ENCODE peak calls at places on chromosomes 1 and 21, in eight cellular contexts. U is cardiac muscle cell, Q is fibroblast of lung, N is osteocyte, C is GM12865, H is MM.1S, S is lower leg skin, B is MCF 10A. Y is an unnamed sample.

GRCh38 chr1:22273686-22274681 is 131.1 kb upstream of the WNT4 start:
- DNase-seq in U (no peak), Q (no peak), N (no peak), C (no peak), H (no peak), S (no peak), B (no peak), Y (no peak)

GRCh38 chr1:77975386-77975785 is 3.5 kb downstream of the FUBP1 start:
- DNase-seq in U (no peak), Q (no peak), N (no peak), C (no peak), H (no peak), S (no peak), B (peak), Y (no peak)

GRCh38 chr1:31102501-31102950 is 37.0 kb upstream of the PUM1 start:
- DNase-seq in U (no peak), Q (peak), N (no peak), C (no peak), H (no peak), S (peak), B (peak), Y (no peak)

GRCh38 chr1:68051475-68051874 is 1.0 kb upstream of the DIRAS3 start:
- DNase-seq in U (peak), Q (peak), N (no peak), C (no peak), H (no peak), S (peak), B (no peak), Y (no peak)

GRCh38 chr1:101064697-101065096 is 39.1 kb upstream of the DPH5 start:
- DNase-seq in U (no peak), Q (no peak), N (no peak), C (no peak), H (no peak), S (no peak), B (no peak), Y (no peak)

GRCh38 chr1:202170726-202171125 is 10.3 kb upstream of the PTPN7 start:
- DNase-seq in U (no peak), Q (no peak), N (no peak), C (no peak), H (no peak), S (no peak), B (no peak), Y (no peak)

GRCh38 chr1:246425139-246425794 is 81.8 kb downstream of the SMYD3 start:
- DNase-seq in U (peak), Q (no peak), N (no peak), C (no peak), H (no peak), S (no peak), B (peak), Y (no peak)

GRCh38 chr1:172399369-172400072 is 21.0 kb upstream of the C1orf105 start:
- DNase-seq in U (peak), Q (peak), N (no peak), C (peak), H (peak), S (peak), B (peak), Y (no peak)

GRCh38 chr1:166974647-166975345 is 544 bp downstream of the ILDR2 start:
- DNase-seq in U (no peak), Q (no peak), N (no peak), C (peak), H (peak), S (no peak), B (no peak), Y (no peak)

GRCh38 chr1:93694039-93694438 is 12.4 kb upstream of the BCAR3 start:
- DNase-seq in U (no peak), Q (no peak), N (no peak), C (no peak), H (no peak), S (no peak), B (peak), Y (no peak)

GRCh38 chr1:10784998-10785854 is 11.2 kb downstream of the CASZ1 start:
- DNase-seq in U (no peak), Q (no peak), N (no peak), C (no peak), H (no peak), S (no peak), B (no peak), Y (no peak)

GRCh38 chr1:24901791-24902470 is 28.1 kb downstream of the RUNX3 start:
- DNase-seq in U (no peak), Q (no peak), N (no peak), C (peak), H (no peak), S (no peak), B (no peak), Y (no peak)

GRCh38 chr1:44511769-44512168 is 106.7 kb downstream of the RNF220 start:
- DNase-seq in U (no peak), Q (no peak), N (no peak), C (peak), H (no peak), S (no peak), B (no peak), Y (no peak)

GRCh38 chr21:14541840-14542495 is 4.1 kb downstream of the SAMSN1 start:
- DNase-seq in U (no peak), Q (no peak), N (no peak), C (no peak), H (no peak), S (no peak), B (no peak), Y (no peak)

GRCh38 chr1:94055459-94056122 is 65.4 kb downstream of the ABCA4 start:
- DNase-seq in U (no peak), Q (no peak), N (no peak), C (no peak), H (no peak), S (no peak), B (peak), Y (no peak)

GRCh38 chr1:32981003-32981909 is 16.6 kb upstream of the RNF19B start:
- DNase-seq in U (no peak), Q (peak), N (no peak), C (peak), H (peak), S (peak), B (peak), Y (peak)

GRCh38 chr1:156961709-156962108 is 41.3 kb downstream of the LRRC71 start:
- DNase-seq in U (peak), Q (no peak), N (no peak), C (peak), H (peak), S (no peak), B (no peak), Y (no peak)

GRCh38 chr1:5882367-5883128 is 109.7 kb downstream of the NPHP4 start:
- DNase-seq in U (no peak), Q (no peak), N (no peak), C (no peak), H (no peak), S (no peak), B (no peak), Y (no peak)

GRCh38 chr1:97145321-97145956 is 423.9 kb downstream of the PTBP2 start:
- DNase-seq in U (no peak), Q (peak), N (no peak), C (no peak), H (no peak), S (no peak), B (peak), Y (no peak)

GRCh38 chr1:171941920-171942319 is 100.6 kb downstream of the DNM3 start:
- DNase-seq in U (no peak), Q (no peak), N (no peak), C (no peak), H (no peak), S (no peak), B (no peak), Y (no peak)

GRCh38 chr1:48710318-48710717 is 66.4 kb downstream of the BEND5 start:
- DNase-seq in U (no peak), Q (no peak), N (no peak), C (no peak), H (no peak), S (no peak), B (no peak), Y (no peak)

GRCh38 chr1:78237364-78237916 is 191.7 kb downstream of the GIPC2 start:
- DNase-seq in U (no peak), Q (no peak), N (no peak), C (no peak), H (no peak), S (no peak), B (peak), Y (no peak)

GRCh38 chr21:42570841-42571387 is 57.3 kb downstream of the SLC37A1 start:
- DNase-seq in U (no peak), Q (no peak), N (no peak), C (no peak), H (no peak), S (no peak), B (no peak), Y (no peak)

GRCh38 chr1:113322439-113322838 is 67.9 kb upstream of the MAGI3 start:
- DNase-seq in U (no peak), Q (no peak), N (no peak), C (no peak), H (no peak), S (no peak), B (no peak), Y (no peak)

GRCh38 chr1:210104103-210104502 is 128.5 kb upstream of the SERTAD4 start:
- DNase-seq in U (no peak), Q (no peak), N (no peak), C (no peak), H (no peak), S (no peak), B (no peak), Y (no peak)

GRCh38 chr1:7810395-7810794 is 26.3 kb downstream of the PER3 start:
- DNase-seq in U (no peak), Q (peak), N (no peak), C (no peak), H (no peak), S (no peak), B (peak), Y (peak)

GRCh38 chr1:197466813-197467212 is 198.8 kb downstream of the CRB1 start:
- DNase-seq in U (no peak), Q (no peak), N (no peak), C (no peak), H (no peak), S (no peak), B (no peak), Y (no peak)

GRCh38 chr1:173409613-173410012 is 67.5 kb upstream of the PRDX6 start:
- DNase-seq in U (no peak), Q (peak), N (no peak), C (peak), H (no peak), S (peak), B (peak), Y (peak)

GRCh38 chr1:203342192-203342940 is 8.6 kb downstream of the FMOD start:
- DNase-seq in U (peak), Q (peak), N (no peak), C (peak), H (peak), S (peak), B (peak), Y (no peak)

GRCh38 chr1:41914515-41914914 is 4.2 kb downstream of the HIVEP3 start:
- DNase-seq in U (no peak), Q (no peak), N (no peak), C (no peak), H (no peak), S (no peak), B (no peak), Y (no peak)

GRCh38 chr1:246724725-246725095 is 501 bp downstream of the SCCPDH start:
- DNase-seq in U (peak), Q (peak), N (no peak), C (peak), H (peak), S (no peak), B (peak), Y (no peak)

GRCh38 chr1:89454845-89455521 is 69.6 kb upstream of the LRRC8B start:
- DNase-seq in U (peak), Q (peak), N (no peak), C (peak), H (peak), S (peak), B (peak), Y (no peak)

GRCh38 chr1:9600861-9601834 is 12.4 kb downstream of the TMEM201 start:
- DNase-seq in U (no peak), Q (no peak), N (no peak), C (no peak), H (no peak), S (no peak), B (no peak), Y (no peak)

GRCh38 chr21:21383126-21383525 is 384.9 kb downstream of the NCAM2 start:
- DNase-seq in U (no peak), Q (peak), N (no peak), C (no peak), H (no peak), S (no peak), B (peak), Y (no peak)
- TF ChIP-seq CTCF in U (no peak), Q (no peak), N (no peak), C (no peak), H (no peak), S (no peak), B (no peak), Y (no peak)

GRCh38 chr1:179105393-179105792 is 23.5 kb downstream of the TOR3A start:
- DNase-seq in U (peak), Q (no peak), N (no peak), C (peak), H (peak), S (no peak), B (peak), Y (no peak)
- TF ChIP-seq CTCF in U (peak), Q (peak), N (peak), C (peak), H (peak), S (no peak), B (peak), Y (no peak)

DNA sequence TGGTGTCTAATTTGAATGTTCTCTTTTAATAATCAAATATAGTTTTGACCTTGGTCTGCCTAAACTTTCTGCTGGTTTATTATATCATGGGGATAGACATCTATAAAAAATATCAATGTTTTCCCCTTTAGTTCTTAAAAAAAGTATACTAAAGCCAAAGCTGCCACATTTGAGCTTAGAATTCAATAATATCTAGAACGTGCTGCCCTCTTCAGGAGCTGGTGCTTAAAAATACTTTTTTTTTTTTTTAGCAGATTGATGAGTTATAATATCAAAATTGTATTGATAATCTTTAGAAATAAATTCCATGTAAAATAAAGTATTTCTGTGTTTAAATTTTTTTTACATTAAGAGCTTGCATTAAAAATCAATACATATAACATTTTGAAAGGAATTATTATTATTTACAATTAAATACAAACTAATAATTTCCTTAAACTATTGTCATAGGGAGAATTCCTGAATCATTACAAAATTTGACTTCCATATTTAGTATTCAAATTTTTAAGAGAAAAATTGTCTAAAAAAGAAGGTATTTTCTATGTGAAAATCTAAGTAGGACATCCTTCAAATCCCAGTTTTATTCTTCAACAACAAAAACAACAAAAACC is 40.1 kb upstream of the ADGRL2 start:
- DNase-seq in U (peak), Q (peak), N (no peak), C (peak), H (no peak), S (no peak), B (peak), Y (no peak)
- TF ChIP-seq CTCF in U (peak), Q (peak), N (peak), C (peak), H (peak), S (no peak), B (peak), Y (no peak)

GRCh38 chr1:51342591-51343206 is 12.3 kb upstream of the TTC39A start:
- DNase-seq in U (no peak), Q (no peak), N (peak), C (no peak), H (no peak), S (no peak), B (no peak), Y (no peak)

GRCh38 chr1:51344276-51344601 is 13.9 kb upstream of the TTC39A start:
- DNase-seq in U (no peak), Q (no peak), N (peak), C (no peak), H (no peak), S (no peak), B (no peak), Y (no peak)

GRCh38 chr1:51343624-51344023 is 13.3 kb upstream of the TTC39A start:
- DNase-seq in U (no peak), Q (no peak), N (no peak), C (no peak), H (no peak), S (no peak), B (no peak), Y (no peak)

GRCh38 chr1:51340380-51340779 is 10.0 kb upstream of the TTC39A start:
- DNase-seq in U (no peak), Q (no peak), N (no peak), C (no peak), H (no peak), S (no peak), B (no peak), Y (no peak)

DNA sequence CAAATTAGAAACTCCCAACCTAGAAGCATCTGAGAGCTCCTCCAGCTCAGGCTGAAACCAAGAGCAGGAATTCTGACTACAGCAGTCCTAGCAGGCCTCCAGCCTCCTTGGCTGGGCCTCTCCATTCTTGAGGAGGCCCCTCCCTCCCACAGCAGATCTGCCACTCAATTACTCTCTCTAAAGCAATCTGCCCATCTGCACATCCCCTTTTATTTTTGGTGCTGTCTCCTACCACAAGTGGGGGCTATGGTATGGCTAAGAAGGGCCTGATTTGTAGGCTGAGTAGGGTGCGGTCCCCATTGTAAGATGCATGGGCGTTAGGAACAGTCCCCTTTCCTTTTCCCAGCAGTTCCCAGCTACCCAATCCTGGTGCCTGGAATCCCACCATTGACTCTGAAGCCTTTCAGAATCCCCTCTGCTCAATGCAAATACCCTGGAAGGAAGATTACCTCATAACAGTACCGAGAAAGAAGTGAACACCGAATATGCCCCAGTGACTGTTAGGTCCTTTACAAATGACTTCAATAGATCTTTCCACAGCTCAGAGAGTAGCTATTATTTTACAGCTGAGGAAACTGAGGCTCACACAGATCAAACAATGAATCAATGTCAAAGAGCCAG is 11.6 kb upstream of the TTC39A start:
- DNase-seq in U (no peak), Q (no peak), N (peak), C (peak), H (no peak), S (no peak), B (no peak), Y (no peak)
- TF ChIP-seq CTCF in U (no peak), Q (no peak), N (no peak), C (peak), H (no peak), S (no peak), B (no peak), Y (no peak)

DNA sequence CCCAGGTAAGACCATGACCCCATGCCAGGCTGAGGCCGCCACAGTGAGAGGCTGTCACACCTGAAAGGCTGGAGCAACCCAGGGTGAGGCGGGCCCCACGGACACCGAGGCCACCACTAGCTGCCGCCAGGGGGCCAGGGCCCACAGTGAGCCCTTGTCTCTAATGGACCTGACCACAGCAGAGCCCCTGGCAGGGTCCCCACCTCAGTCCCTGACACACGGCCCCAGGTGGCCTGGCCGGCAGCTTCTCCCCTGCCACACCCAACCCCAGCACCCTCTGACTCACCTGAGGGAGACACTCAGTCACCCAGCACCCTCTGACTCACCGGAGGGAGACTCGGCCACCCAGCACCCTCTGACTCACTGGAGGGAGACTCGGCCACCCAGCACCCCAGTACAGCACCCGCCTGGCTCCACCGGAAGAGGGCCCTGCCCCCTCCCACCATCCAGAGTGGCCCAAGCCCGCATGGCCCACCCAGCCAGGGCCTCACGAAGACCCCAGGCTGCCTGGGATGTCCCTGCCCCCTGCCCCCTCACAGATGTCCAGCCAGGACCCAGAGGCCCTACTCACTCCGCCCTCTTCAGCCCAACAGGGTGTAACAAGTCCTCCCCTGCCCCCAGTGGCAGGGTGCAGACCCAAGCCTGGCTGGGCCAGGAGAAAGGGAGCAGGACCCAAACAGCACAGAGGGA is 4.4 kb downstream of the DVL1 start:
- DNase-seq in U (peak), Q (peak), N (no peak), C (no peak), H (no peak), S (no peak), B (peak), Y (peak)
- TF ChIP-seq CTCF in U (peak), Q (peak), N (peak), C (peak), H (peak), S (no peak), B (peak), Y (no peak)

DNA sequence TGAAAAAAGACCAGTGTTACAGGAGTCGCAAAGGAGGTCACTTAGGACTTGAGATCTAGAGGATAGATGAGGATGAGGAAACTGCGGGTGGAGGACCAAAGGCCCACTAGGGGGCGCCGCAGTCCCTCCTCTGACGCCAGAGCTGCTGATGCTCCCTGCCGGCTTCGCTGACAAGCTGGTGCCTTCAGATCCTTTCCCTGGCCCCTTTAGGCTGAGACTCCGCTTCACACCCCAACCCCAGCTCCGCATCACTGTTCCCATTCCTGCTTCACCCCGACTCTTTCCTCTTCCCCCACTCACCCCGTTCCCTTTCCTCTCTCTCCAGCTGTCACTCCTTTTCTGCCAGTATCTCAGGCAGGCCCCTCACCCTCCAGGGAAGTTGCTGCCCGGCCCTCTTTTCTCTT is 4.3 kb downstream of the KCNJ9 start:
- DNase-seq in U (peak), Q (peak), N (peak), C (peak), H (peak), S (peak), B (peak), Y (peak)
- TF ChIP-seq CTCF in U (peak), Q (peak), N (peak), C (peak), H (peak), S (no peak), B (peak), Y (peak)

Y was measured in CD14-positive monocyte.